ENCODE peak calls at places on chromosomes 7 and 10, in eight cellular contexts. V is GM12865; Q is tibial artery; M is NT2/D1; C is CD4-positive, CD25-positive, alpha-beta regulatory T cell; D is CD8-positive, alpha-beta memory T cell; A is Peyer's patch; S is aorta. O is an unnamed sample.

GRCh38 chr10:59648711-59649201 is 60.9 kb downstream of the SLC16A9 start:
- DNase-seq in A (no peak), V (no peak), D (no peak), Q (no peak), C (no peak), S (no peak), M (no peak), O (no peak)

GRCh38 chr7:149773446-149774236 is at the start of gene ZNF467:
- DNase-seq in D (peak; percentile 43), A (peak; percentile 73), Q (peak; percentile 38), S (peak; percentile 80), M (no peak), C (peak; percentile 41), V (no peak), O (no peak)

GRCh38 chr10:70578371-70578947 is 24.1 kb downstream of the PRF1 start:
- DNase-seq in Q (no peak), C (peak; percentile 58), A (peak; percentile 76), S (peak; percentile 17), V (peak; percentile 92), D (peak; percentile 84), M (no peak), O (no peak)

GRCh38 chr10:121598261-121599249 is at the start of gene FGFR2:
- DNase-seq in Q (peak; percentile 77), V (peak; percentile 22), M (no peak), A (peak; percentile 83), S (peak; percentile 81), D (no peak), C (no peak), O (no peak)

GRCh38 chr7:26474596-26474995 is 182.9 kb downstream of the SNX10 start:
- DNase-seq in S (no peak), C (no peak), A (no peak), V (no peak), D (no peak), M (no peak), Q (no peak), O (no peak)

GRCh38 chr7:128094686-128095085 is 63.4 kb upstream of the LRRC4 start:
- DNase-seq in S (no peak), Q (no peak), A (no peak), D (no peak), M (no peak), V (no peak), C (no peak), O (no peak)

GRCh38 chr7:24025094-24025493 is 258.9 kb upstream of the NPY start:
- DNase-seq in M (peak; percentile 74), S (no peak), A (no peak), C (no peak), Q (no peak), V (peak; percentile 45), D (no peak), O (no peak)

GRCh38 chr10:110137142-110137545 is 70.3 kb upstream of the MXI1 start:
- DNase-seq in A (no peak), V (peak; percentile 70), Q (no peak), C (peak; percentile 66), S (no peak), M (no peak), D (peak; percentile 59), O (peak; percentile 27)

GRCh38 chr7:98097042-98097645 is 9.5 kb upstream of the LMTK2 start:
- DNase-seq in A (no peak), D (no peak), C (no peak), Q (no peak), S (no peak), V (no peak), M (no peak), O (no peak)

GRCh38 chr7:80681272-80681885 is 42.9 kb downstream of the CD36 start:
- DNase-seq in D (no peak), Q (no peak), V (peak; percentile 18), M (no peak), A (no peak), C (no peak), S (no peak), O (no peak)

GRCh38 chr7:132406039-132406438 is 170.2 kb downstream of the PLXNA4 start:
- DNase-seq in M (no peak), Q (no peak), S (no peak), V (no peak), D (no peak), C (no peak), A (no peak), O (no peak)

GRCh38 chr10:128268015-128268722 is 141.9 kb upstream of the MKI67 start:
- DNase-seq in M (peak; percentile 62), Q (no peak), D (no peak), C (no peak), A (no peak), V (peak; percentile 17), S (no peak), O (peak; percentile 45)
- H3K4me3 ChIP-seq in M (no peak overlapping the region), Q (no peak overlapping the region), D (no peak overlapping the region), C (no peak overlapping the region), A (no peak overlapping the region), V (no peak overlapping the region), S (no peak overlapping the region), O (no peak overlapping the region)

GRCh38 chr10:62067560-62067959 is 166.1 kb downstream of the ARID5B start:
- DNase-seq in A (no peak), M (no peak), D (no peak), Q (no peak), C (no peak), V (no peak), S (no peak), O (no peak)
- H3K4me3 ChIP-seq in A (no peak overlapping the region), M (no peak overlapping the region), D (no peak overlapping the region), Q (no peak overlapping the region), C (peak overlapping the region; percentile 42), V (no peak overlapping the region), S (no peak overlapping the region), O (no peak overlapping the region)

DNA sequence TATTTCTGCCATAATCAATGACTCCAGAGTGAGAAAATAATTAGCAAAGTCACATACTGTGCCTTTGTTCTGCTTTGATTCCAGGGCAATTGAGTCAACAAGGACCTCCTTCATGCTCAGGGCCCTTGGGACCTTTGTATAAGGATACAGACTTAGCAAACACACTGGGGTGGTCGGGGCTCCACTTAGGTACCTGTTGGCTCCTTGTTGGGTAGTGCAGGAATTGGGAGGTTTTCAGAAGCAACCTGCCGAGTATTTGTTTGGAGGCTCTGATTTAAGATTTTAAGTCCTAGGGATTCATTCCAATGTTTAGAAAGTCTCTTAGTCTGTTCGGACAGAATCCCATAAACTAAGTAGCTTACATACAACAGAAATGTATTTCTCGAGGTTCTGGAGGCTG is 3.0 kb downstream of the ADCK2 start:
- DNase-seq in M (no peak), C (no peak), Q (no peak), A (peak; percentile 37), S (no peak), V (no peak), D (no peak), O (no peak)
- H3K4me3 ChIP-seq in M (no peak overlapping the region), C (no peak overlapping the region), Q (no peak overlapping the region), A (no peak overlapping the region), S (no peak overlapping the region), V (no peak overlapping the region), D (no peak overlapping the region), O (no peak overlapping the region)

DNA sequence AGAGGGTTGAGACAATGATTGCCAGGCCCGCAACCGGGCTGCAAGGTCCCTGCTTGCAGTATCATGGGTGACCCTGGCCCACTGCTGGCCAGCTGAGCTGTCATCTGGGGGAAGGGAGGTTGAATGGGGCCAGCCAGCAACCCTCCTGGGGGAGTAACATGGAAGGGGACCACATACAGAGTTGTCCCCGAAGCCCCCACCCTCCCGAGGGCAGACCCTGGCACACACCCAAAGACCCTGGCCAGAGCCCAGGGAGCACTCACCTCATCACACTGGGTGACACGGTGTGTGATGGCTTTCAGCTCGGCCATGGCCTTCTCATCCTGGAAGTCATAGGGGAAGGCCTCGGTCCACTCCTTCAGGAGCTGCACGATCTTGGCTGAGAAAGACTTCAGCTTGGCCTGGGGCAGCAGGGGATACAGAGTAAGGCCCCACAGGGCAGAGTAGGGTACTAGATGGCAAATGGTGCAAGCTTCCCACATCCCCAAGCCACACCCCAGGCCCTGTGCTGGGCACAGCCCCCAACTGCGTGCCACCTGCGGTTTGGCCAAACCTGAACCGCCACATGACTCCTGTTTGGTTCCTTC is 63.4 kb downstream of the CSGALNACT2 start:
- DNase-seq in A (peak; percentile 39), C (no peak), S (peak; percentile 43), M (no peak), D (no peak), Q (peak; percentile 15), V (no peak), O (no peak)
- H3K4me3 ChIP-seq in A (no peak overlapping the region), C (peak overlapping the region; percentile 24), S (no peak overlapping the region), M (no peak overlapping the region), D (no peak overlapping the region), Q (no peak overlapping the region), V (no peak overlapping the region), O (no peak overlapping the region)